ENCODE peak calls at places on chromosomes 6 and 20, in eight cellular contexts. A, Y, Z, Q, H, M, R and S are unnamed samples.

GRCh38 chr6:39997101-39997635 is 62.9 kb upstream of the MOCS1 start:
- DNase-seq in A (no peak), Y (no peak), Z (no peak), Q (no peak), H (no peak), M (no peak), R (no peak), S (no peak)

GRCh38 chr20:18851556-18852098 is 38.0 kb downstream of the SCP2D1 start:
- DNase-seq in A (no peak), Y (no peak), Z (no peak), Q (no peak), H (no peak), M (no peak), R (no peak), S (no peak)

GRCh38 chr6:44128020-44128917 is 915 bp downstream of the TMEM63B start:
- DNase-seq in A (no peak), Y (peak), Z (peak), Q (peak), H (no peak), M (no peak), R (peak), S (peak)

GRCh38 chr6:43723737-43724295 is 36.2 kb upstream of the MRPS18A start:
- DNase-seq in A (no peak), Y (peak), Z (peak), Q (no peak), H (peak), M (peak), R (peak), S (no peak)

GRCh38 chr6:71250050-71250689 is 38.4 kb upstream of the OGFRL1 start:
- DNase-seq in A (peak), Y (no peak), Z (no peak), Q (no peak), H (no peak), M (peak), R (peak), S (no peak)

GRCh38 chr6:125444234-125444949 is 142.6 kb upstream of the HDDC2 start:
- DNase-seq in A (no peak), Y (no peak), Z (no peak), Q (peak), H (no peak), M (no peak), R (no peak), S (no peak)

GRCh38 chr20:16583444-16583843 is 10.2 kb upstream of the KIF16B start:
- DNase-seq in A (no peak), Y (no peak), Z (no peak), Q (no peak), H (no peak), M (no peak), R (no peak), S (no peak)

GRCh38 chr20:22584922-22585785 is 782 bp upstream of the FOXA2 start:
- DNase-seq in A (no peak), Y (peak), Z (no peak), Q (no peak), H (no peak), M (no peak), R (no peak), S (no peak)

GRCh38 chr20:25303292-25304024 is 55.6 kb downstream of the PYGB start:
- DNase-seq in A (no peak), Y (no peak), Z (no peak), Q (no peak), H (no peak), M (no peak), R (no peak), S (no peak)

GRCh38 chr6:132934496-132934895 is 120.1 kb downstream of the RPS12 start:
- DNase-seq in A (no peak), Y (no peak), Z (no peak), Q (no peak), H (no peak), M (peak), R (no peak), S (no peak)

GRCh38 chr6:4299476-4299875 is 164.1 kb upstream of the ECI2 start:
- DNase-seq in A (no peak), Y (no peak), Z (no peak), Q (no peak), H (no peak), M (no peak), R (peak), S (no peak)

GRCh38 chr6:87968435-87969278 is 79.0 kb upstream of the SPACA1 start:
- DNase-seq in A (no peak), Y (peak), Z (no peak), Q (peak), H (no peak), M (peak), R (no peak), S (peak)

GRCh38 chr6:14775528-14775927 is 470.3 kb upstream of the JARID2 start:
- DNase-seq in A (no peak), Y (no peak), Z (no peak), Q (no peak), H (no peak), M (no peak), R (no peak), S (no peak)

GRCh38 chr20:53622247-53623114 is 28.8 kb upstream of the ZNF217 start:
- DNase-seq in A (no peak), Y (no peak), Z (no peak), Q (no peak), H (no peak), M (no peak), R (no peak), S (no peak)

GRCh38 chr6:33958208-33958862 is 154.5 kb upstream of the MLN start:
- DNase-seq in A (no peak), Y (no peak), Z (no peak), Q (peak), H (no peak), M (no peak), R (no peak), S (no peak)

GRCh38 chr20:41627001-41627400 is 8.8 kb upstream of the CHD6 start:
- DNase-seq in A (no peak), Y (no peak), Z (no peak), Q (no peak), H (no peak), M (no peak), R (no peak), S (no peak)

GRCh38 chr6:152459245-152459644 is 177.9 kb downstream of the SYNE1 start:
- DNase-seq in A (no peak), Y (no peak), Z (no peak), Q (no peak), H (no peak), M (no peak), R (no peak), S (peak)

GRCh38 chr6:33851959-33852358 is 48.2 kb upstream of the MLN start:
- DNase-seq in A (no peak), Y (peak), Z (no peak), Q (no peak), H (no peak), M (no peak), R (no peak), S (no peak)

GRCh38 chr6:137430954-137431353 is 63.2 kb downstream of the OLIG3 start:
- DNase-seq in A (no peak), Y (no peak), Z (no peak), Q (no peak), H (no peak), M (no peak), R (no peak), S (no peak)

GRCh38 chr6:160348209-160348551 is at the start of gene SLC22A3:
- DNase-seq in A (no peak), Y (no peak), Z (no peak), Q (peak), H (no peak), M (no peak), R (no peak), S (no peak)

GRCh38 chr20:32437391-32438074 is 79.4 kb downstream of the ASXL1 start:
- DNase-seq in A (no peak), Y (no peak), Z (no peak), Q (no peak), H (no peak), M (no peak), R (peak), S (no peak)

GRCh38 chr20:33791959-33792597 is 19.1 kb upstream of the CHMP4B start:
- DNase-seq in A (no peak), Y (peak), Z (peak), Q (no peak), H (peak), M (peak), R (peak), S (no peak)

GRCh38 chr20:52035977-52036376 is 155.6 kb downstream of the ZFP64 start:
- DNase-seq in A (no peak), Y (peak), Z (no peak), Q (no peak), H (no peak), M (no peak), R (no peak), S (no peak)

GRCh38 chr20:42435230-42435629 is 754.5 kb downstream of the PTPRT start:
- DNase-seq in A (no peak), Y (no peak), Z (no peak), Q (no peak), H (no peak), M (no peak), R (no peak), S (no peak)

GRCh38 chr20:33812673-33813462 is 1.7 kb downstream of the CHMP4B start:
- DNase-seq in A (no peak), Y (peak), Z (no peak), Q (no peak), H (no peak), M (no peak), R (peak), S (no peak)

GRCh38 chr6:157223486-157223885 is 99.8 kb downstream of the TMEM242 start:
- DNase-seq in A (no peak), Y (no peak), Z (no peak), Q (no peak), H (no peak), M (no peak), R (no peak), S (no peak)

GRCh38 chr6:82365011-82365751 is 1.6 kb downstream of the TPBG start:
- DNase-seq in A (no peak), Y (peak), Z (peak), Q (no peak), H (no peak), M (peak), R (no peak), S (no peak)

GRCh38 chr6:1285589-1286340 is 26.1 kb upstream of the FOXQ1 start:
- DNase-seq in A (no peak), Y (no peak), Z (no peak), Q (peak), H (no peak), M (peak), R (peak), S (no peak)

GRCh38 chr6:112183271-112183671 is 71.1 kb downstream of the LAMA4 start:
- DNase-seq in A (no peak), Y (no peak), Z (no peak), Q (no peak), H (no peak), M (peak), R (peak), S (no peak)

GRCh38 chr6:143564484-143565017 is 53.0 kb upstream of the FUCA2 start:
- DNase-seq in A (no peak), Y (no peak), Z (no peak), Q (no peak), H (no peak), M (no peak), R (no peak), S (no peak)